ENCODE peak calls at places on chromosomes 12 and 14, in eight cellular contexts. One of them, this sample, is unnamed.

GRCh38 chr12:42326466-42327226 is 679 bp downstream of the PPHLN1 start:
- DNase-seq in kidney epithelial cell: no peak
- DNase-seq in tibial nerve: no peak
- DNase-seq in epithelial cell of esophagus: peak; percentile 48
- DNase-seq in fibroblast of pulmonary artery: peak; percentile 27
- DNase-seq in transverse colon: peak; percentile 9
- DNase-seq in dorsolateral prefrontal cortex: no peak
- DNase-seq in A549: peak; percentile 14
- DNase-seq in this sample: peak; percentile 34

GRCh38 chr12:56159482-56160105 is 1.4 kb downstream of the MYL6 start:
- DNase-seq in fibroblast of pulmonary artery: peak; percentile 3
- DNase-seq in transverse colon: no peak
- DNase-seq in tibial nerve: no peak
- DNase-seq in dorsolateral prefrontal cortex: no peak
- DNase-seq in epithelial cell of esophagus: no peak
- DNase-seq in kidney epithelial cell: no peak
- DNase-seq in A549: no peak
- DNase-seq in this sample: no peak

GRCh38 chr14:51308872-51309271 is 68.8 kb downstream of the TMX1 start:
- DNase-seq in tibial nerve: no peak
- DNase-seq in epithelial cell of esophagus: no peak
- DNase-seq in transverse colon: no peak
- DNase-seq in kidney epithelial cell: no peak
- DNase-seq in dorsolateral prefrontal cortex: no peak
- DNase-seq in A549: no peak
- DNase-seq in fibroblast of pulmonary artery: no peak
- DNase-seq in this sample: no peak

GRCh38 chr12:100668939-100669536 is 95.6 kb downstream of the GAS2L3 start:
- DNase-seq in tibial nerve: peak; percentile 61
- DNase-seq in A549: peak; percentile 74
- DNase-seq in dorsolateral prefrontal cortex: peak; percentile 81
- DNase-seq in kidney epithelial cell: peak; percentile 18
- DNase-seq in fibroblast of pulmonary artery: peak; percentile 81
- DNase-seq in transverse colon: peak; percentile 80
- DNase-seq in epithelial cell of esophagus: peak; percentile 80
- DNase-seq in this sample: peak; percentile 71

GRCh38 chr14:22641851-22642250 is 2.3 kb downstream of the OR6J1 start:
- DNase-seq in transverse colon: peak; percentile 48
- DNase-seq in tibial nerve: no peak
- DNase-seq in epithelial cell of esophagus: no peak
- DNase-seq in fibroblast of pulmonary artery: no peak
- DNase-seq in A549: peak; percentile 50
- DNase-seq in dorsolateral prefrontal cortex: no peak
- DNase-seq in kidney epithelial cell: no peak
- DNase-seq in this sample: no peak

GRCh38 chr14:30193791-30194407 is 266.3 kb upstream of the PRKD1 start:
- DNase-seq in fibroblast of pulmonary artery: peak; percentile 95
- DNase-seq in A549: no peak
- DNase-seq in kidney epithelial cell: no peak
- DNase-seq in tibial nerve: no peak
- DNase-seq in epithelial cell of esophagus: peak; percentile 17
- DNase-seq in dorsolateral prefrontal cortex: no peak
- DNase-seq in transverse colon: no peak
- DNase-seq in this sample: peak; percentile 97

GRCh38 chr12:52307836-52308806 is 13.1 kb downstream of the KRT83 start:
- DNase-seq in epithelial cell of esophagus: peak; percentile 66
- DNase-seq in fibroblast of pulmonary artery: peak; percentile 23
- DNase-seq in A549: peak; percentile 49
- DNase-seq in transverse colon: peak; percentile 45
- DNase-seq in tibial nerve: no peak
- DNase-seq in kidney epithelial cell: no peak
- DNase-seq in dorsolateral prefrontal cortex: peak; percentile 58
- DNase-seq in this sample: peak; percentile 29

GRCh38 chr14:99757331-99758070 is 35.7 kb upstream of the EML1 start:
- DNase-seq in transverse colon: no peak
- DNase-seq in tibial nerve: no peak
- DNase-seq in fibroblast of pulmonary artery: peak; percentile 75
- DNase-seq in epithelial cell of esophagus: peak; percentile 93
- DNase-seq in dorsolateral prefrontal cortex: no peak
- DNase-seq in A549: peak; percentile 82
- DNase-seq in kidney epithelial cell: peak; percentile 98
- DNase-seq in this sample: peak; percentile 98

GRCh38 chr12:89261210-89261609 is 91.1 kb downstream of the DUSP6 start:
- DNase-seq in tibial nerve: no peak
- DNase-seq in dorsolateral prefrontal cortex: no peak
- DNase-seq in kidney epithelial cell: no peak
- DNase-seq in fibroblast of pulmonary artery: no peak
- DNase-seq in A549: no peak
- DNase-seq in epithelial cell of esophagus: no peak
- DNase-seq in transverse colon: no peak
- DNase-seq in this sample: no peak

GRCh38 chr12:11780521-11781101 is 131.1 kb downstream of the ETV6 start:
- DNase-seq in kidney epithelial cell: no peak
- DNase-seq in fibroblast of pulmonary artery: no peak
- DNase-seq in epithelial cell of esophagus: no peak
- DNase-seq in dorsolateral prefrontal cortex: no peak
- DNase-seq in A549: no peak
- DNase-seq in transverse colon: no peak
- DNase-seq in tibial nerve: no peak
- DNase-seq in this sample: no peak

GRCh38 chr14:75724414-75725204 is 63.6 kb downstream of the TTLL5 start:
- DNase-seq in dorsolateral prefrontal cortex: no peak
- DNase-seq in transverse colon: no peak
- DNase-seq in fibroblast of pulmonary artery: no peak
- DNase-seq in A549: no peak
- DNase-seq in epithelial cell of esophagus: no peak
- DNase-seq in tibial nerve: no peak
- DNase-seq in kidney epithelial cell: no peak
- DNase-seq in this sample: peak; percentile 28

GRCh38 chr14:98498019-98498885 is 773.7 kb downstream of the BCL11B start:
- DNase-seq in kidney epithelial cell: no peak
- DNase-seq in dorsolateral prefrontal cortex: no peak
- DNase-seq in fibroblast of pulmonary artery: no peak
- DNase-seq in tibial nerve: no peak
- DNase-seq in epithelial cell of esophagus: peak; percentile 79
- DNase-seq in A549: no peak
- DNase-seq in transverse colon: no peak
- DNase-seq in this sample: no peak

GRCh38 chr14:94175403-94176146 is 1.5 kb downstream of the PPP4R4 start:
- DNase-seq in A549: no peak
- DNase-seq in fibroblast of pulmonary artery: no peak
- DNase-seq in tibial nerve: no peak
- DNase-seq in kidney epithelial cell: no peak
- DNase-seq in epithelial cell of esophagus: no peak
- DNase-seq in dorsolateral prefrontal cortex: no peak
- DNase-seq in transverse colon: no peak
- DNase-seq in this sample: no peak

GRCh38 chr12:6535960-6536847 is 1.9 kb downstream of the GAPDH start:
- DNase-seq in epithelial cell of esophagus: no peak
- DNase-seq in tibial nerve: no peak
- DNase-seq in dorsolateral prefrontal cortex: no peak
- DNase-seq in kidney epithelial cell: no peak
- DNase-seq in fibroblast of pulmonary artery: no peak
- DNase-seq in transverse colon: no peak
- DNase-seq in A549: no peak
- DNase-seq in this sample: peak; percentile 22

GRCh38 chr12:106985479-106985878 is 1.5 kb downstream of the MTERF2 start:
- DNase-seq in tibial nerve: no peak
- DNase-seq in kidney epithelial cell: no peak
- DNase-seq in dorsolateral prefrontal cortex: no peak
- DNase-seq in fibroblast of pulmonary artery: no peak
- DNase-seq in transverse colon: no peak
- DNase-seq in epithelial cell of esophagus: no peak
- DNase-seq in A549: no peak
- DNase-seq in this sample: no peak
- H3K4me3 ChIP-seq in tibial nerve: no peak overlapping the region
- H3K4me3 ChIP-seq in kidney epithelial cell: no peak overlapping the region
- H3K4me3 ChIP-seq in dorsolateral prefrontal cortex: peak overlapping the region; percentile 83
- H3K4me3 ChIP-seq in fibroblast of pulmonary artery: no peak overlapping the region
- H3K4me3 ChIP-seq in transverse colon: no peak overlapping the region
- H3K4me3 ChIP-seq in epithelial cell of esophagus: no peak overlapping the region
- H3K4me3 ChIP-seq in A549: no peak overlapping the region
- H3K4me3 ChIP-seq in this sample: no peak overlapping the region

DNA sequence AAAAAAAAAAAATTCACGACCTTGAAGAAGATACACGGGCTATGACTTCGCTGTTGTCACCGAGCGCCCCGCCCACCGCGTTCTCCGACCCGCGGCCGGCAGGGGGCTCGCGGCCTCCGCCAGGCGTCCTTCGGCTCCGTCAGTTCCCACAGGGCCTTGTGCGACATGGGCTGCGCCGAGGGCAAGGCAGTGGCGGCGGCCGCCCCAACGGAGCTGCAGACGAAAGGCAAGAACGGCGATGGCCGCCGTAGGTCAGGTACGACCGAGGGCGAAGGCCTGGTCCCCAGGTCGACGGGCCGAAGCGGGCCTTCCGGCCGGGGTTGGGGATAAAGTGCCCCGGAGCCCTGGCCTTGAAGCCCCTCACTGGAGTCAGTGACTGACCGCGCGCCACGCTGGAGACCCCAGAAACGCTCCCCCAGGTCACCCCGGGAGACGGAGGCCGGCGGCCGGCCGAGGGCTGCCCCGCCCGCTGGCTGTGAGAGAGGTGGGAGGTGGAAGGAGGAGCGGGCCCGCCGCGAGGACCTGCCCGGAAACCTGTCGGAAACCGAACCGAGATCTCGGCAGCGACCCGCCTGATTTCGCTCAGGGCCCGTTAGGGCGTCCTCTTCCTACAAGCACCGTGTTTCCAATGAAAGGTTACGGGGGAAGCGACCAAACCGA is at the start of gene TXNRD1:
- DNase-seq in tibial nerve: peak; percentile 64
- DNase-seq in transverse colon: peak; percentile 86
- DNase-seq in epithelial cell of esophagus: peak; percentile 83
- DNase-seq in dorsolateral prefrontal cortex: peak; percentile 51
- DNase-seq in kidney epithelial cell: no peak
- DNase-seq in fibroblast of pulmonary artery: peak; percentile 83
- DNase-seq in A549: peak; percentile 94
- DNase-seq in this sample: peak; percentile 86
- TF ChIP-seq CTCF in tibial nerve: peak; percentile 79
- TF ChIP-seq CTCF in transverse colon: peak; percentile 92
- TF ChIP-seq CTCF in epithelial cell of esophagus: peak; percentile 56
- TF ChIP-seq CTCF in dorsolateral prefrontal cortex: peak; percentile 73
- TF ChIP-seq CTCF in kidney epithelial cell: peak; percentile 76
- TF ChIP-seq CTCF in fibroblast of pulmonary artery: peak; percentile 57
- TF ChIP-seq CTCF in A549: peak; percentile 87
- TF ChIP-seq CTCF in this sample: peak; percentile 54

GRCh38 chr12:102480401-102480800 is at the start of gene IGF1:
- DNase-seq in transverse colon: no peak
- DNase-seq in fibroblast of pulmonary artery: peak; percentile 78
- DNase-seq in tibial nerve: no peak
- DNase-seq in A549: no peak
- DNase-seq in kidney epithelial cell: no peak
- DNase-seq in epithelial cell of esophagus: no peak
- DNase-seq in dorsolateral prefrontal cortex: no peak
- DNase-seq in this sample: peak; percentile 65
- H3K4me3 ChIP-seq in transverse colon: no peak within 1 kb of the TSS
- H3K4me3 ChIP-seq in fibroblast of pulmonary artery: no peak within 1 kb of the TSS
- H3K4me3 ChIP-seq in tibial nerve: peak within 1 kb of the TSS; percentile 6
- H3K4me3 ChIP-seq in A549: no peak within 1 kb of the TSS
- H3K4me3 ChIP-seq in kidney epithelial cell: no peak within 1 kb of the TSS
- H3K4me3 ChIP-seq in epithelial cell of esophagus: no peak within 1 kb of the TSS
- H3K4me3 ChIP-seq in dorsolateral prefrontal cortex: peak within 1 kb of the TSS; percentile 22
- H3K4me3 ChIP-seq in this sample: no peak within 1 kb of the TSS

GRCh38 chr14:35234007-35234406 is 58.2 kb upstream of the PSMA6 start:
- DNase-seq in A549: no peak
- DNase-seq in dorsolateral prefrontal cortex: no peak
- DNase-seq in fibroblast of pulmonary artery: peak; percentile 61
- DNase-seq in epithelial cell of esophagus: peak; percentile 81
- DNase-seq in tibial nerve: no peak
- DNase-seq in transverse colon: no peak
- DNase-seq in kidney epithelial cell: no peak
- DNase-seq in this sample: peak; percentile 41
- TF ChIP-seq CTCF in A549: no peak
- TF ChIP-seq CTCF in dorsolateral prefrontal cortex: no peak
- TF ChIP-seq CTCF in fibroblast of pulmonary artery: no peak
- TF ChIP-seq CTCF in epithelial cell of esophagus: no peak
- TF ChIP-seq CTCF in tibial nerve: no peak
- TF ChIP-seq CTCF in transverse colon: no peak
- TF ChIP-seq CTCF in kidney epithelial cell: no peak
- TF ChIP-seq CTCF in this sample: no peak

GRCh38 chr12:13204428-13204827 is 7.9 kb downstream of the EMP1 start:
- DNase-seq in epithelial cell of esophagus: no peak
- DNase-seq in transverse colon: no peak
- DNase-seq in fibroblast of pulmonary artery: no peak
- DNase-seq in tibial nerve: no peak
- DNase-seq in kidney epithelial cell: no peak
- DNase-seq in A549: no peak
- DNase-seq in dorsolateral prefrontal cortex: no peak
- DNase-seq in this sample: peak; percentile 69

GRCh38 chr12:13209279-13210021 is 12.9 kb downstream of the EMP1 start:
- DNase-seq in epithelial cell of esophagus: peak; percentile 51
- DNase-seq in dorsolateral prefrontal cortex: no peak
- DNase-seq in kidney epithelial cell: no peak
- DNase-seq in tibial nerve: no peak
- DNase-seq in fibroblast of pulmonary artery: peak; percentile 53
- DNase-seq in transverse colon: no peak
- DNase-seq in A549: no peak
- DNase-seq in this sample: peak; percentile 64

GRCh38 chr12:13205809-13206559 is 9.5 kb downstream of the EMP1 start:
- DNase-seq in epithelial cell of esophagus: peak; percentile 93
- DNase-seq in transverse colon: no peak
- DNase-seq in A549: peak; percentile 66
- DNase-seq in fibroblast of pulmonary artery: peak; percentile 98
- DNase-seq in dorsolateral prefrontal cortex: no peak
- DNase-seq in tibial nerve: no peak
- DNase-seq in kidney epithelial cell: peak; percentile 92
- DNase-seq in this sample: peak; percentile 96

GRCh38 chr12:13208533-13209278 is 12.2 kb downstream of the EMP1 start:
- DNase-seq in A549: peak; percentile 67
- DNase-seq in fibroblast of pulmonary artery: peak; percentile 67
- DNase-seq in tibial nerve: no peak
- DNase-seq in epithelial cell of esophagus: peak; percentile 61
- DNase-seq in dorsolateral prefrontal cortex: no peak
- DNase-seq in transverse colon: no peak
- DNase-seq in kidney epithelial cell: no peak
- DNase-seq in this sample: peak; percentile 62

GRCh38 chr12:13206560-13206897 is 10.0 kb downstream of the EMP1 start:
- DNase-seq in transverse colon: no peak
- DNase-seq in tibial nerve: no peak
- DNase-seq in epithelial cell of esophagus: no peak
- DNase-seq in A549: no peak
- DNase-seq in kidney epithelial cell: no peak
- DNase-seq in dorsolateral prefrontal cortex: no peak
- DNase-seq in fibroblast of pulmonary artery: no peak
- DNase-seq in this sample: no peak
- H3K4me3 ChIP-seq in transverse colon: no peak overlapping the region
- H3K4me3 ChIP-seq in tibial nerve: no peak overlapping the region
- H3K4me3 ChIP-seq in epithelial cell of esophagus: no peak overlapping the region
- H3K4me3 ChIP-seq in A549: no peak overlapping the region
- H3K4me3 ChIP-seq in kidney epithelial cell: no peak overlapping the region
- H3K4me3 ChIP-seq in dorsolateral prefrontal cortex: no peak overlapping the region
- H3K4me3 ChIP-seq in fibroblast of pulmonary artery: peak overlapping the region; percentile 19
- H3K4me3 ChIP-seq in this sample: no peak overlapping the region

GRCh38 chr14:78595797-78596196 is 425.6 kb downstream of the NRXN3 start:
- DNase-seq in epithelial cell of esophagus: peak; percentile 0
- DNase-seq in kidney epithelial cell: no peak
- DNase-seq in dorsolateral prefrontal cortex: no peak
- DNase-seq in transverse colon: no peak
- DNase-seq in fibroblast of pulmonary artery: no peak
- DNase-seq in tibial nerve: no peak
- DNase-seq in A549: peak; percentile 5
- DNase-seq in this sample: no peak
- TF ChIP-seq CTCF in epithelial cell of esophagus: peak; percentile 29
- TF ChIP-seq CTCF in kidney epithelial cell: peak; percentile 24
- TF ChIP-seq CTCF in dorsolateral prefrontal cortex: peak; percentile 44
- TF ChIP-seq CTCF in transverse colon: no peak
- TF ChIP-seq CTCF in fibroblast of pulmonary artery: peak; percentile 10
- TF ChIP-seq CTCF in tibial nerve: no peak
- TF ChIP-seq CTCF in A549: no peak
- TF ChIP-seq CTCF in this sample: peak; percentile 26